ENCODE peak calls at places on chromosomes 5 and 9, in five cellular contexts. F, P, R, Z and V are unnamed samples.

GRCh38 chr9:136711751-136712689 is at the start of gene DIPK1B:
- DNase-seq in R (peak), F (no peak), Z (no peak), P (peak), V (no peak)

GRCh38 chr5:4584982-4585381 is 555.1 kb upstream of the ADAMTS16 start:
- DNase-seq in Z (peak), P (no peak), R (peak), F (no peak), V (peak)

GRCh38 chr9:99868845-99869244 is 37.6 kb upstream of the STX17 start:
- DNase-seq in Z (peak), R (no peak), F (no peak), P (no peak), V (no peak)

GRCh38 chr5:151070449-151070848 is 10.4 kb downstream of the TNIP1 start:
- DNase-seq in Z (no peak), P (peak), F (no peak), R (no peak), V (no peak)

GRCh38 chr9:91500509-91501011 is 76.9 kb upstream of the NFIL3 start:
- DNase-seq in F (no peak), R (no peak), Z (peak), P (peak), V (peak)

GRCh38 chr5:161535762-161536161 is 10.8 kb downstream of the GABRB2 start:
- DNase-seq in F (no peak), Z (no peak), R (no peak), P (no peak), V (no peak)

GRCh38 chr9:122949696-122950095 is 8.9 kb downstream of the RABGAP1 start:
- DNase-seq in P (peak), F (no peak), R (no peak), Z (no peak), V (no peak)

GRCh38 chr9:1759009-1759408 is 256.1 kb upstream of the SMARCA2 start:
- DNase-seq in R (no peak), Z (no peak), P (no peak), F (no peak), V (no peak)

GRCh38 chr9:17116400-17116837 is 18.4 kb upstream of the CNTLN start:
- DNase-seq in R (no peak), F (no peak), Z (no peak), P (peak), V (peak)

GRCh38 chr9:72041775-72042194 is 18.6 kb downstream of the C9orf57 start:
- DNase-seq in P (no peak), R (no peak), F (no peak), Z (no peak), V (peak)

GRCh38 chr9:91954841-91955471 is 4.9 kb upstream of the ROR2 start:
- DNase-seq in F (peak), P (peak), R (no peak), Z (peak), V (peak)

GRCh38 chr9:116695441-116695840 is 8.3 kb downstream of the TRIM32 start:
- DNase-seq in F (no peak), R (no peak), Z (no peak), P (no peak), V (no peak)

GRCh38 chr5:71471193-71471592 is 15.7 kb downstream of the BDP1 start:
- DNase-seq in R (no peak), F (no peak), Z (peak), P (peak), V (peak)

GRCh38 chr9:35566417-35566816 is 38.6 kb upstream of the TESK1 start:
- DNase-seq in P (no peak), Z (peak), F (no peak), R (no peak), V (no peak)

GRCh38 chr9:134566196-134566822 is 75.3 kb upstream of the COL5A1 start:
- DNase-seq in R (no peak), Z (no peak), P (no peak), F (no peak), V (no peak)

GRCh38 chr5:180813418-180813817 is 10.8 kb upstream of the MGAT1 start:
- DNase-seq in F (no peak), Z (no peak), P (no peak), R (no peak), V (no peak)
- TF ChIP-seq CTCF in F (no peak), Z (no peak), P (no peak), R (no peak), V (no peak)

DNA sequence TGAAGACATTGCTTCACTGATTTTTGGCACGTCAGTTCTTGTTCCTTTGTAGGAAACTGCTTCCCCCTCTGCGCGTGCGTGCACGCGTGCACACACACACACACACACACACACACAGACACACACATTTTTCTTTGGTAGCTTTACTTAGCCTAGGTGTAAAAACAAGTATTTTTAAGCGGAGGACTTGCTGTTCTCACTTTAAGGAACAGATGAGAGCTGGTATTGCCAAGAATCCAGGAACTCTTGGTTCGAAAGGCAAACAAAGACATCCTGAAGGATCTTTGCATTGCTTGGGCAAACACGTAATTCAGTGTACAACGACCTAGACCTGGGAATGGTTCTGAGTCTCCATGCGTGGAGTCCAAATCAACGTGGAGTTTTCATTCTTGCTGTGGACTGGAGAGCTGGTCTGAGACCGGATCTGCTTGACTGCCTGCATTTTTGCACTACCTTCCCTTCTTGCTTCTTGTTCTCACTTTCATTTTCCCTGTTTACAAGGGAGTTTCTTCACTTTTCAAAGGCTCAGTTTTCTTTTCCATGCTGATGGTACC is 8.2 kb downstream of the TMEM268 start:
- DNase-seq in F (peak), Z (no peak), P (peak), R (peak), V (no peak)
- H3K27ac ChIP-seq in F (peak), Z (no peak), P (peak), R (peak), V (no peak)

GRCh38 chr5:72556351-72557146 is 49.3 kb upstream of the ZNF366 start:
- DNase-seq in P (peak), Z (peak), F (peak), R (peak), V (no peak)
- TF ChIP-seq CTCF in P (no peak), Z (peak), F (no peak), R (no peak), V (no peak)

DNA sequence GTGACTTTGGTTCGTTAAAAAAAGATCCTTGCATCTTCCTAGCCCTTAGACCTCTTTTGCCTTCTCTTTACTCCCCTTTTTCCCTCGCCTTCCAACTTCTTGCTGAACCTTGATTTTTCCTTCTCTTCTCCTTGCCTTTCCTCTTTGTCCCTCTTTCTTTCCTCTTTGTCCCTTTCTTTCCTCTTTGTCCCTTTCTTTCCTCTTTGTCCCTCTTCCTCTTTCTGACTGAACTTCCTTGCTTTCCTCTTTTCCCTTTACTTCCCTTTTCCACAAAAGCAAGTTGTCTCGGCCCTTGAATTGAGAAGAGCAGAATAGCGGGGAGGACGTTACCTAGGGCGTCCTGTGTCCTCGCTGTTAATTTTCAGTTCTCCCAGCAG is 1.4 kb upstream of the MLLT3 start:
- DNase-seq in Z (no peak), P (no peak), R (no peak), F (no peak), V (no peak)
- H3K27ac ChIP-seq in Z (no peak), P (no peak), R (no peak), F (peak), V (no peak)

GRCh38 chr5:148208226-148208625 is 5.4 kb downstream of the SPINK6 start:
- DNase-seq in P (no peak), F (no peak), R (no peak), Z (no peak), V (peak)
- TF ChIP-seq CTCF in P (no peak), F (no peak), R (no peak), Z (no peak), V (no peak)

DNA sequence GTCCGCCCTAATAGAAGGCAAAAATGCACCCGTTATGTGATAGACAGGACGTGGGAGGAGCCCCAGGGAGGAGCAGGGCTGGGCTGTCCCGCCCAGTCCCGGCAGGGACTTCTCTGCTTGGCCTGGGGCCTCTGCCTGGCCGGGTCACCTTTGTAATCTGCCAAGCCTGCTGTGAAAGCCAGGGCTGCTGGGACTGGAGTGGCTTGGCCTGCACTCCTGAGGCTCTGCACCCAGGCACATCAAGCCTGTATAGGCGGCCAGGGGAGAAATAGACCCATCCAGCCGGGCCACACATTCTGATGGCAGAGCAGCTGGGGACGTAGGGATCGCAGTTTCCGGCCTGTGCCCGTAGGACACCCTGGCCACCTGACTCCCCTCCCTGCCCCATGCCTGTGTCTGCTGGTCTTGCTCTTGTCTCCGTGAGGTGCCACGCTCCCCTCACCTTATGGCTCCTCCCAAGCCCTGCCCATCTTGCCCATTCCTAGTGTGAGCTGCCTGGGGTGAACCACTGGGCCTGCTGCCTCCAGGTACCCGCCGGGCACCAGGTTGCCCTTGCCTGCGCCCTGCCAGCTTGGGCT is 28.1 kb downstream of the DYNC2I2 start:
- DNase-seq in R (no peak), F (peak), P (no peak), Z (no peak), V (peak)
- H3K27ac ChIP-seq in R (no peak), F (peak), P (no peak), Z (no peak), V (peak)

GRCh38 chr9:107637421-107638420 is 148.2 kb upstream of the KLF4 start:
- DNase-seq in F (peak), Z (peak), P (peak), R (peak), V (peak)
- TF ChIP-seq CTCF in F (no peak), Z (peak), P (peak), R (peak), V (no peak)